ENCODE peak calls at places on chromosomes 11 and 22, in seven cellular contexts. One of them, this sample, is unnamed.
A peak's percentile ranks its signal among the peaks of the same experiment; 100 is the strongest.

GRCh38 chr11:820655-821512 is 2.2 kb downstream of the PNPLA2 start:
- DNase-seq in NCI-H345: no peak
- DNase-seq in AML-193: peak; percentile 78
- DNase-seq in IMR-90: peak; percentile 56
- DNase-seq in stimulated activated naive CD8-positive, alpha-beta T cell treated with anti-CD3 and anti-CD28 coated beads, Interleukin-15, amount 100 ng/mL, for 72 hours: no peak
- DNase-seq in NCI-H524: no peak
- DNase-seq in H1: no peak
- DNase-seq in this sample: no peak

GRCh38 chr11:2665747-2666710 is 33.8 kb downstream of the KCNQ1OT1 start:
- DNase-seq in NCI-H345: no peak
- DNase-seq in AML-193: no peak
- DNase-seq in IMR-90: no peak
- DNase-seq in stimulated activated naive CD8-positive, alpha-beta T cell treated with anti-CD3 and anti-CD28 coated beads, Interleukin-15, amount 100 ng/mL, for 72 hours: no peak
- DNase-seq in NCI-H524: no peak
- DNase-seq in H1: no peak
- DNase-seq in this sample: no peak

GRCh38 chr11:129375731-129376657 is at the start of gene BARX2:
- DNase-seq in NCI-H345: peak; percentile 66
- DNase-seq in AML-193: no peak
- DNase-seq in IMR-90: peak; percentile 54
- DNase-seq in stimulated activated naive CD8-positive, alpha-beta T cell treated with anti-CD3 and anti-CD28 coated beads, Interleukin-15, amount 100 ng/mL, for 72 hours: peak; percentile 60
- DNase-seq in NCI-H524: peak; percentile 65
- DNase-seq in H1: no peak
- DNase-seq in this sample: no peak

GRCh38 chr11:47595967-47596366 is 1.8 kb upstream of the C1QTNF4 start:
- DNase-seq in NCI-H345: no peak
- DNase-seq in AML-193: no peak
- DNase-seq in IMR-90: no peak
- DNase-seq in stimulated activated naive CD8-positive, alpha-beta T cell treated with anti-CD3 and anti-CD28 coated beads, Interleukin-15, amount 100 ng/mL, for 72 hours: no peak
- DNase-seq in NCI-H524: no peak
- DNase-seq in H1: no peak
- DNase-seq in this sample: no peak

GRCh38 chr11:81874627-81875026 is 859.0 kb downstream of the FAM181B start:
- DNase-seq in NCI-H345: no peak
- DNase-seq in AML-193: no peak
- DNase-seq in IMR-90: no peak
- DNase-seq in stimulated activated naive CD8-positive, alpha-beta T cell treated with anti-CD3 and anti-CD28 coated beads, Interleukin-15, amount 100 ng/mL, for 72 hours: peak; percentile 52
- DNase-seq in NCI-H524: peak; percentile 60
- DNase-seq in H1: no peak
- DNase-seq in this sample: no peak

GRCh38 chr11:129390303-129390816 is 14.7 kb downstream of the BARX2 start:
- DNase-seq in NCI-H345: no peak
- DNase-seq in AML-193: no peak
- DNase-seq in IMR-90: no peak
- DNase-seq in stimulated activated naive CD8-positive, alpha-beta T cell treated with anti-CD3 and anti-CD28 coated beads, Interleukin-15, amount 100 ng/mL, for 72 hours: no peak
- DNase-seq in NCI-H524: no peak
- DNase-seq in H1: no peak
- DNase-seq in this sample: no peak

GRCh38 chr11:7016011-7016410 is 4.1 kb downstream of the ZNF214 start:
- DNase-seq in NCI-H345: no peak
- DNase-seq in AML-193: no peak
- DNase-seq in IMR-90: no peak
- DNase-seq in stimulated activated naive CD8-positive, alpha-beta T cell treated with anti-CD3 and anti-CD28 coated beads, Interleukin-15, amount 100 ng/mL, for 72 hours: no peak
- DNase-seq in NCI-H524: no peak
- DNase-seq in H1: no peak
- DNase-seq in this sample: no peak

GRCh38 chr22:40043086-40043485 is 48.3 kb downstream of the FAM83F start:
- DNase-seq in NCI-H345: no peak
- DNase-seq in AML-193: no peak
- DNase-seq in IMR-90: no peak
- DNase-seq in stimulated activated naive CD8-positive, alpha-beta T cell treated with anti-CD3 and anti-CD28 coated beads, Interleukin-15, amount 100 ng/mL, for 72 hours: no peak
- DNase-seq in NCI-H524: no peak
- DNase-seq in H1: no peak
- DNase-seq in this sample: no peak

GRCh38 chr22:22616636-22617035 is 27.8 kb upstream of the GGTLC2 start:
- DNase-seq in NCI-H345: no peak
- DNase-seq in AML-193: no peak
- DNase-seq in IMR-90: no peak
- DNase-seq in stimulated activated naive CD8-positive, alpha-beta T cell treated with anti-CD3 and anti-CD28 coated beads, Interleukin-15, amount 100 ng/mL, for 72 hours: peak; percentile 18
- DNase-seq in NCI-H524: no peak
- DNase-seq in H1: no peak
- DNase-seq in this sample: peak; percentile 7

GRCh38 chr11:19394525-19395016 is 153.8 kb upstream of the E2F8 start:
- DNase-seq in NCI-H345: no peak
- DNase-seq in AML-193: no peak
- DNase-seq in IMR-90: no peak
- DNase-seq in stimulated activated naive CD8-positive, alpha-beta T cell treated with anti-CD3 and anti-CD28 coated beads, Interleukin-15, amount 100 ng/mL, for 72 hours: peak; percentile 47
- DNase-seq in NCI-H524: no peak
- DNase-seq in H1: no peak
- DNase-seq in this sample: no peak

GRCh38 chr11:121048464-121049233 is 24.7 kb downstream of the TBCEL start:
- DNase-seq in NCI-H345: no peak
- DNase-seq in AML-193: no peak
- DNase-seq in IMR-90: peak; percentile 34
- DNase-seq in stimulated activated naive CD8-positive, alpha-beta T cell treated with anti-CD3 and anti-CD28 coated beads, Interleukin-15, amount 100 ng/mL, for 72 hours: no peak
- DNase-seq in NCI-H524: no peak
- DNase-seq in H1: no peak
- DNase-seq in this sample: no peak

GRCh38 chr11:69744435-69744834 is 30.7 kb downstream of the FGF4 start:
- DNase-seq in NCI-H345: no peak
- DNase-seq in AML-193: no peak
- DNase-seq in IMR-90: peak; percentile 78
- DNase-seq in stimulated activated naive CD8-positive, alpha-beta T cell treated with anti-CD3 and anti-CD28 coated beads, Interleukin-15, amount 100 ng/mL, for 72 hours: no peak
- DNase-seq in NCI-H524: no peak
- DNase-seq in H1: peak; percentile 49
- DNase-seq in this sample: no peak

GRCh38 chr11:12413141-12414055 is 36.0 kb downstream of the PARVA start:
- DNase-seq in NCI-H345: no peak
- DNase-seq in AML-193: no peak
- DNase-seq in IMR-90: peak; percentile 54
- DNase-seq in stimulated activated naive CD8-positive, alpha-beta T cell treated with anti-CD3 and anti-CD28 coated beads, Interleukin-15, amount 100 ng/mL, for 72 hours: no peak
- DNase-seq in NCI-H524: no peak
- DNase-seq in H1: no peak
- DNase-seq in this sample: no peak